ENCODE peak calls at places on chromosomes 3 and 15, in six cellular contexts. G is GM12878, Z is HepG2, E is GM12892, L is K562, W is H1. C is an unnamed sample.

GRCh38 chr3:186082150-186082549 is 26.7 kb downstream of the ETV5 start:
- DNase-seq in G (no peak), Z (no peak), E (no peak), L (no peak), W (no peak), C (no peak)

GRCh38 chr15:93515256-93516044 is 426.4 kb upstream of the RGMA start:
- DNase-seq in G (no peak), Z (no peak), E (no peak), L (no peak), W (no peak), C (no peak)

GRCh38 chr3:151580592-151580991 is 119.7 kb upstream of the IGSF10 start:
- DNase-seq in G (no peak), Z (no peak), E (no peak), L (no peak), W (no peak), C (no peak)

GRCh38 chr3:108352176-108352575 is 55.8 kb downstream of the HHLA2 start:
- DNase-seq in G (no peak), Z (no peak), E (no peak), L (no peak), W (no peak), C (no peak)

GRCh38 chr3:106345353-106346027 is 476.7 kb upstream of the CBLB start:
- DNase-seq in G (no peak), Z (no peak), E (no peak), L (no peak), W (no peak), C (no peak)

GRCh38 chr3:134074790-134075567 is 45.3 kb upstream of the SLCO2A1 start:
- DNase-seq in G (no peak), Z (no peak), E (no peak), L (no peak), W (peak; percentile 17), C (no peak)

GRCh38 chr3:123353852-123354238 is 95.0 kb downstream of the ADCY5 start:
- DNase-seq in G (no peak), Z (no peak), E (no peak), L (no peak), W (no peak), C (no peak)

GRCh38 chr15:43211336-43211735 is 9.5 kb downstream of the EPB42 start:
- DNase-seq in G (no peak), Z (no peak), E (no peak), L (peak; percentile 25), W (no peak), C (no peak)

GRCh38 chr3:138331143-138331894 is 1.7 kb upstream of the NME9 start:
- DNase-seq in G (no peak), Z (no peak), E (no peak), L (no peak), W (no peak), C (no peak)

GRCh38 chr15:47983533-47983932 is 137.3 kb upstream of the SLC24A5 start:
- DNase-seq in G (no peak), Z (no peak), E (no peak), L (no peak), W (no peak), C (no peak)

GRCh38 chr15:47484119-47484518 is 233.2 kb upstream of the SEMA6D start:
- DNase-seq in G (no peak), Z (no peak), E (no peak), L (no peak), W (no peak), C (no peak)

DNA sequence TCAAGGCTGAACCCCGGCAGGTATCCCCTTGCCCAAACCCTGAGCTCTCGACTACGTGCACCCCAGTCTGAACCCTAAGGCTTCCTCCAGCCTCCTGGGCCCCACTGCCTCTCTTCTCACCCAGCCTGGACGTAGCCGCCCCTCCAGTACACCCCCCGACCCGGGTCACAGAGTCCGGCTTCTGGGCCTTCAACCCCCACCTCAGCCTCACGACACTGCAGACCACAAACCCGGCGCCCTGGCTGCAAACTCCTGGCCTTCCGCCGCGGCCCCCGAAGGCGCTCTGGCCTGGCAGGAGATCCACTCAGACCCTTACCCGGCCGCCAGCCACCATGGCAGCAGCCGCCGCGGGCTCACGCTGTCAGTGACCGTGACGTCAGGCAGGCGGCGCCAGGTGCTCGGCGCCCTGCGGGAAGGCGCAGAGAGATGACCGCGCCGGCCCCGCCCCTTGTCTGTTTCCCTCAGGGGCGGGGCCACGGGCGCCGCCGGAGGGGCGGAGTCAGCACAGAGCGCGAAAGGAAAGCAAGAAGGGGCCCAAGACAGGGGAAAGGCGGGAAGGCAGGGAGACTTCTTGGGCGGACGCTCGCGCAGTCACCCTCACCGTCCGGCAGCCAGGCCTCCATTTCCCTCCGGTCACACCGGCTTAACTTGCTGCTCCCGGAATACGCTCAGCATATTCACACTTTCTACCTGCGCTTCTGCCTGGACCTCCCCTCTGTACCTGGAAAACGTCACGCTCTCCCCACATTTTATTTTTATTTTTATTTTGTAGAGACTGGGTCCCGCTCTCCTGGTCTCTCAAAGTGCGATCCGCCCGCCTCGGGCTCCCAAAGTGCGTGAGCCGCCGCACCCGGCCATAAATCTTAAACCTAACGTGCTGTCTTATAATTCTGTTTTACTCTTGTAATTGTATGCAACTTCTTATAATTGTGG is at the start of gene RMDN3:
- DNase-seq in G (peak; percentile 69), Z (peak; percentile 77), E (peak; percentile 87), L (peak; percentile 92), W (peak; percentile 97), C (peak; percentile 92)
- TF ChIP-seq POLR2A in G (peak; percentile 93), Z (peak; percentile 79), E (peak; percentile 96), L (peak; percentile 96), W (peak; percentile 99), C (peak; percentile 93)

GRCh38 chr3:14140668-14141067 is 15.8 kb downstream of the TMEM43 start:
- DNase-seq in G (no peak), Z (no peak), E (no peak), L (no peak), W (no peak), C (no peak)
- TF ChIP-seq TAF1 in G (no peak), Z (no peak), E (no peak), L (no peak), W (no peak), C (no peak)

DNA sequence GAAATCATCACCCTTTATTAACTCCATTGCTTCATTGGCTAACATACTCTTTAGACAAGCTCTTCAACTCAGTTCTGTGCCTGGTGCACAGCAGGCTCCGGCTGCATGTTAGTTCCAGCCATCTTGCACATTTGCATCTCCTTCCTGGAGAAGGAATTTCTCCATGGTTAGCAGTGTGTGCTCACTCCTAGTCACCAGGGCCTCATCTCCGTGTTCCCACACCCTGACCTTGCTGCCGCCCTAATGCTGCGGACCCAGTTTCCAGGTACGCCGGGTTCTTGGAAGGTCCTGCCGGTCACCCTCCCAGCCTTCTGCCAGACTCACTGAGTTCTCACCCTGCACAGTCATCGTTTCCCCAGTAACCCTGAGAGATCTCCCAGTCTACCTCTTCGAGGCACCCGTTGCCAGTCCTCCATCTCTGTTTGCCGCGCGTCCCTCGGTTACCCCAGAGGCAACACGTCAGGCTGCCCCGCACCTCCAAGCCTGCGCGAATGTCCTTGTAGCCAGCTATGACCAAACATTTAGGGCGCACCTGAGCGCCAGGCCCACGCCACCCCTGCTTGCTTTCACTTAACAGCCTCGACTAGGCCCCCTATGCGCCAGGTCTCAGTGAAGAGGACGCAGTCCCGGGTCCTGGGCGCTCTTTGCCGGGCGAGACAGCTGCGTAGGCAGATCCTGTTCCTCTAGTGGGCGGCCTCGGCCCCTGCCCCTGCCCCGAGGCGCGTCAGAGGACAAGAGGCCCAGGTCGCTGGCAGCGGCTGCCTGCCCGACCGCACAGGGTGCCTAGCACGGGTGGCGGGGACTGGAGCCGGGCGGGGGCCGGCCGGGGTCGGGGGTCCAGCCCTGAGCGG is 744 bp upstream of the ZNF592 start:
- DNase-seq in G (no peak), Z (peak; percentile 63), E (peak; percentile 55), L (no peak), W (peak; percentile 89), C (no peak)
- TF ChIP-seq POLR2A in G (peak; percentile 73), Z (peak; percentile 34), E (peak; percentile 10), L (peak; percentile 70), W (peak; percentile 68), C (peak; percentile 23)

GRCh38 chr3:50153782-50154475 is 1.2 kb upstream of the SEMA3F start:
- DNase-seq in G (no peak), Z (no peak), E (no peak), L (no peak), W (no peak), C (no peak)

GRCh38 chr3:50154476-50154839 is 666 bp upstream of the SEMA3F start:
- DNase-seq in G (no peak), Z (no peak), E (no peak), L (peak; percentile 42), W (no peak), C (no peak)

GRCh38 chr3:50155891-50156290 is 767 bp downstream of the SEMA3F start:
- DNase-seq in G (no peak), Z (no peak), E (no peak), L (no peak), W (peak; percentile 68), C (no peak)

GRCh38 chr3:50155491-50155878 is 361 bp downstream of the SEMA3F start:
- DNase-seq in G (no peak), Z (no peak), E (no peak), L (peak; percentile 19), W (peak; percentile 63), C (no peak)

GRCh38 chr3:50154840-50155490 is at the start of gene SEMA3F:
- DNase-seq in G (no peak), Z (peak; percentile 32), E (peak; percentile 96), L (peak; percentile 92), W (peak; percentile 83), C (peak; percentile 98)
- TF ChIP-seq TAF1 in G (no peak), Z (peak; percentile 50), E (no peak), L (no peak), W (peak; percentile 18), C (no peak)

C was measured in GM12891.